ENCODE peak calls at places on chromosomes 7 and 10, in four cellular contexts. G is A549, Z is HepG2, T is IMR-90. H is an unnamed sample.
A peak's percentile ranks its signal among the peaks of the same experiment; 100 is the strongest.

GRCh38 chr10:124354411-124355382 is 64.0 kb downstream of the OAT start:
- DNase-seq in Z (peak; percentile 75), T (peak; percentile 38), G (peak; percentile 27), H (no peak)

GRCh38 chr10:59372543-59372942 is 10.2 kb upstream of the FAM13C start:
- DNase-seq in T (peak; percentile 49), Z (no peak), G (no peak), H (no peak)

GRCh38 chr7:92461027-92462003 is 14.0 kb downstream of the GATAD1 start:
- DNase-seq in T (peak; percentile 38), G (peak; percentile 61), Z (peak; percentile 29), H (no peak)

GRCh38 chr10:104123397-104123796 is 1.4 kb downstream of the SFR1 start:
- DNase-seq in T (peak; percentile 30), Z (no peak), G (peak; percentile 39), H (no peak)

GRCh38 chr7:95335093-95335492 is 10.8 kb upstream of the PON1 start:
- DNase-seq in G (no peak), T (peak; percentile 22), Z (no peak), H (no peak)

GRCh38 chr7:11415101-11415500 is 416.9 kb downstream of the THSD7A start:
- DNase-seq in G (no peak), Z (no peak), T (no peak), H (no peak)

GRCh38 chr10:130661419-130661818 is 525.2 kb downstream of the GLRX3 start:
- DNase-seq in Z (no peak), T (no peak), G (no peak), H (no peak)

GRCh38 chr10:110391541-110391940 is 86.8 kb upstream of the SMNDC1 start:
- DNase-seq in G (no peak), T (no peak), Z (no peak), H (no peak)

GRCh38 chr7:84701524-84702306 is 485.1 kb downstream of the SEMA3D start:
- DNase-seq in G (peak; percentile 95), T (peak; percentile 98), Z (peak; percentile 12), H (no peak)

GRCh38 chr10:37839243-37839642 is 18.2 kb downstream of the ZNF248 start:
- DNase-seq in G (no peak), T (no peak), Z (no peak), H (no peak)

GRCh38 chr10:14545827-14546226 is 215.1 kb upstream of the FRMD4A start:
- DNase-seq in T (peak; percentile 83), G (no peak), Z (no peak), H (no peak)

GRCh38 chr10:11654659-11655058 is 43.2 kb upstream of the USP6NL start:
- DNase-seq in G (no peak), Z (no peak), T (no peak), H (no peak)

GRCh38 chr10:31317652-31318381 is 1.2 kb upstream of the ZEB1 start:
- DNase-seq in Z (no peak), T (no peak), G (no peak), H (no peak)

GRCh38 chr7:23290993-23291392 is 8.1 kb upstream of the MALSU1 start:
- DNase-seq in T (no peak), Z (no peak), G (no peak), H (no peak)

GRCh38 chr10:35942052-35942451 is 300.0 kb upstream of the FZD8 start:
- DNase-seq in Z (no peak), G (no peak), T (no peak), H (no peak)

GRCh38 chr10:67794909-67795460 is 43.0 kb downstream of the DNAJC12 start:
- DNase-seq in Z (no peak), G (no peak), T (no peak), H (no peak)

GRCh38 chr10:123911866-123912265 is 20.3 kb upstream of the CPXM2 start:
- DNase-seq in T (no peak), Z (no peak), G (no peak), H (no peak)

GRCh38 chr7:29940199-29940598 is 49.4 kb downstream of the SCRN1 start:
- DNase-seq in T (peak; percentile 10), G (no peak), Z (no peak), H (no peak)

GRCh38 chr10:131556061-131556896 is 244.8 kb upstream of the TCERG1L start:
- DNase-seq in G (no peak), T (no peak), Z (no peak), H (no peak)

GRCh38 chr7:79749851-79750250 is 296.4 kb upstream of the MAGI2 start:
- DNase-seq in Z (no peak), T (no peak), G (no peak), H (no peak)

GRCh38 chr7:96069361-96069760 is 252.5 kb downstream of the SLC25A13 start:
- DNase-seq in T (no peak), Z (no peak), G (no peak), H (no peak)

GRCh38 chr7:72335561-72336381 is 76.4 kb downstream of the CALN1 start:
- DNase-seq in T (no peak), Z (no peak), G (no peak), H (no peak)
- TF ChIP-seq MAFK in T (no peak), Z (no peak), G (no peak), H (no peak)

DNA sequence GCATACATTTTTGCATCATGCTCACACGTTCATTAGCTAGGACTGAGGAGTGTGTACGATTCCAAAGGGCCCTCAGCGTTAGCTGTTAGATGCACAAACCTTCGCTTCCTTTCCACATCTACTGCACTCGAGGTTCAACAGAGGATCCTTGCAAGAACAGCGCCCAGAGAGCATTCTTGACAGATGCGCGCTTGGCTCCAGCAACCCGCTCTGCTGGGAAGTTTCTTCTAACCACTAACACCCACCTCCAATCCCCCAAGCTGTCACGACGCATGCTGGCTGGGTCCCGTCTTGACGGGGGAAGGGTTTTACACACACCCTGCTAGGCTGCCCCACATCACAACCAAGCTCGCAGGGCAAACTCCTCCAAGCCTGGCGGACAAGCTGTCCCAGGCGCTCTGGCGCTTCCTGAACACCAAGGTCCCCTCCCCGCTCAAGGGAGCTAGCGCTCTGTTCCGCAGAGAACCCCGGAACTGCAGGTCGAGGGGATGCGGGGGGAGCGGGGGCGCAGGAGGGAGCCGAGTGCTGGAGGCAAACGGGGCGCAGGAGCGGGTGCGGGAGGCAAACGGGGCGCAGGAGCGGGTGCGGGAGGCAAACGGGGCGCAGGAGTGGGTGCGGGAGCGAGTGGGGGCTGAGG is 653 bp upstream of the ADRB1 start:
- DNase-seq in G (peak; percentile 63), Z (no peak), T (peak; percentile 4), H (no peak)
- TF ChIP-seq MAFK in G (no peak), Z (no peak), T (no peak), H (no peak)

DNA sequence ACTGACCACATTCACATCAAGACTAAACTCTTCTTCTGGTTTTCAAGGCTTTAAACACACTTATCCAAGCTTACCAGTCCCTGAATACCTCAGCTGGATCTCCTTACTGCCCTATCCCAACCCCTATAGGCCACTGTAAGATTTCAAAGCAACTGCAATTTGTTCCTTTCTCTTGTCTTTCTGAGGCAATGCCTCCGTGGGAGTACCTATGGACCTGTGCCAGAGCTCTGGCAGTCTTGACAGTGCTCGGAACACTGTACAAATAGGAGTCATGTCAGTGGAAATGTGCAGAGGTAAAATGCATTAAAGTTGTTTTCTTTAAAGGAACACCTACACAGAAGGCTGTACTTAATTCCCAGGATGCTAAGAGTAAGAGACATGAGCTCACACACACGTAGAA is 124.7 kb downstream of the CNOT4 start:
- DNase-seq in Z (no peak), G (no peak), T (peak; percentile 44), H (no peak)
- TF ChIP-seq MAFK in Z (no peak), G (no peak), T (no peak), H (no peak)

GRCh38 chr7:151876899-151877777 is at the start of gene PRKAG2:
- DNase-seq in T (no peak), Z (no peak), G (peak; percentile 46), H (no peak)
- TF ChIP-seq MAFK in T (no peak), Z (no peak), G (no peak), H (no peak)

GRCh38 chr10:96767611-96768010 is 47.3 kb upstream of the PIK3AP1 start:
- DNase-seq in Z (no peak), T (no peak), G (no peak), H (no peak)

GRCh38 chr10:96758423-96758822 is 38.1 kb upstream of the PIK3AP1 start:
- DNase-seq in G (no peak), Z (no peak), T (no peak), H (no peak)

GRCh38 chr10:96768136-96768535 is 47.8 kb upstream of the PIK3AP1 start:
- DNase-seq in Z (no peak), T (no peak), G (no peak), H (no peak)

GRCh38 chr10:96765406-96766240 is 45.3 kb upstream of the PIK3AP1 start:
- DNase-seq in Z (peak; percentile 62), T (peak; percentile 44), G (peak; percentile 56), H (no peak)

DNA sequence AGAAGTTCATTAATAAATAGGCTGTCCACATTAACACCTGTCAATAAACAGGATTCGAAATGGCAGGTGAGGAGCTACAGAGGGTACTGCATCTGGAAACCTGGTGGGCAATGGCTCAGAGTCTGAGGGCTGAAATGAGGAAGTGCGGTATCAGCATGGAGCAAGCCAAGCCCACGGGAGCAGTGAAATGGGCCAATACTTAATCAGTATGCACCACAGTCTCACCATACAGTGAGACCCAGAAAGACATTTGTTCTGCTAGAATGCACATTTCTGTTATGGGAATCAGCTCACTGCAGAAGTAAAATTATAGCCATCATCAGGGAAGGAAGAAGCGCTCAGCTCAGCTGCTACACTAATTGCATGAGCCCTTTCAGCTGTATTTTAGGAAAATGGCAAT is 44.0 kb upstream of the PIK3AP1 start:
- DNase-seq in T (no peak), G (no peak), Z (no peak), H (no peak)
- TF ChIP-seq MAFK in T (no peak), G (no peak), Z (no peak), H (no peak)

DNA sequence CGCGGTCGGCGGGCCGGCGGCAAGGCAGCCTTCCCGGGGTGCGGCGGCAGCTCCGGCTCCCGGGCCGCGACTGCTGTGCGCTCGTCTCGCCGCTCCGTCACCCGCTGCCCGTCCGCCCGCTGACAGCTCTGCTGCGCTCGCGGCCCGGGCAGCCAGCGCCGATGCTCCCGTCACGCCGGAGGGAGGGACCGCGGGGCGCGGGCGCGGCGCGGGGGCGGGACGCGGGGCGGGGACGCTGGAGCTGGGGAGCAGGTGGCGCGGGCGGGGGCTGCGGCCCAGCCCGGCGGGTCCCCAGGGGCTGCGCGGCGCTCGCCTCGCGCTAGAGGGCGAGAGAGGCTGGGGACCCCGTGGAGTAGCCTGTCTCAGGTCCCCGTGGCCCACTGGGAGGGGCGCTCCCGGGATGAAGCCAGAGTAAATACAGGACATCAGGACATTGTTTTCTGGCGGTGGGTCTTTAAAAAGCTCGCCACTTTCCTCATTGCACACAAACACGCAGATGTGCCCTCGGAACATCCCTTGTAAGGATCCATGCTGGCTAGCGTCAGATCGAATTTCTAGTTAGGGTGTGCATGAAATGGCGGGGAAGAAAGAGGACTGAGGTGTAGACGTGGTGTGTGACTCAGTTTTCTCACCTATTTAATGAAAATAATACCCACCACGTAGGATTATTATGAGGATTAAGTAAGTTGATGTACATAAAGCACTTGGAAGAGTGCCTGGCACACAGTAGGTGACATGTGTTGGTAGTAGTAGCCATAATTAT is at the start of gene ELAPOR2:
- DNase-seq in G (peak; percentile 19), Z (peak; percentile 32), T (peak; percentile 8), H (peak; percentile 54)
- TF ChIP-seq MAFK in G (no peak), Z (no peak), T (no peak), H (no peak)

GRCh38 chr7:31407277-31407676 is 66.8 kb upstream of the NEUROD6 start:
- DNase-seq in Z (no peak), G (no peak), T (no peak), H (no peak)

GRCh38 chr7:31413735-31414134 is 73.2 kb upstream of the NEUROD6 start:
- DNase-seq in G (no peak), Z (no peak), T (no peak), H (no peak)

GRCh38 chr7:31410265-31410664 is 69.7 kb upstream of the NEUROD6 start:
- DNase-seq in T (no peak), G (no peak), Z (no peak), H (no peak)

GRCh38 chr7:31408120-31408729 is 67.7 kb upstream of the NEUROD6 start:
- DNase-seq in G (peak; percentile 94), T (peak; percentile 2), Z (no peak), H (no peak)
- TF ChIP-seq MAFK in G (peak; percentile 100), T (peak; percentile 67), Z (peak; percentile 23), H (no peak)